ENCODE peak calls at places on chromosomes 11 and 22, in ten cellular contexts. U is H9, P is hippocampal formation, G is nucleus accumbens, X is foreskin fibroblast, A is sciatic nerve, B is iPS-NIHi11, V is NT2/D1, Z is pons, N is progenitor cell of endocrine pancreas. W is an unnamed sample.

GRCh38 chr11:61908730-61909622 is 8.4 kb downstream of the RAB3IL1 start:
- DNase-seq in P (no peak), A (peak; percentile 81), N (no peak), B (peak; percentile 67), V (no peak), G (no peak), Z (peak; percentile 38), X (no peak), U (no peak), W (no peak)

GRCh38 chr11:88266157-88266556 is 71.4 kb downstream of the CTSC start:
- DNase-seq in V (no peak), P (no peak), N (no peak), G (no peak), X (no peak), B (no peak), Z (no peak), A (no peak), U (no peak), W (no peak)

GRCh38 chr11:69443968-69444364 is 37.5 kb upstream of the LINC01488 start:
- DNase-seq in G (no peak), U (no peak), P (no peak), B (no peak), N (no peak), A (no peak), X (peak; percentile 56), Z (no peak), V (no peak), W (no peak)

GRCh38 chr11:116702772-116703360 is 69.9 kb downstream of the BUD13 start:
- DNase-seq in B (no peak), Z (no peak), A (no peak), V (no peak), G (no peak), P (no peak), N (no peak), X (no peak), U (no peak), W (no peak)

GRCh38 chr11:67463680-67464410 is 5.2 kb downstream of the TMEM134 start:
- DNase-seq in X (no peak), V (no peak), N (no peak), B (no peak), U (peak; percentile 63), P (no peak), G (no peak), A (peak; percentile 84), Z (no peak), W (no peak)

GRCh38 chr11:63280920-63281319 is 37.5 kb upstream of the SLC22A25 start:
- DNase-seq in U (no peak), A (no peak), G (no peak), Z (no peak), V (no peak), X (no peak), B (no peak), N (no peak), P (no peak), W (no peak)

GRCh38 chr22:26777402-26777801 is 120.0 kb downstream of the MIAT start:
- DNase-seq in N (no peak), G (no peak), U (peak; percentile 74), X (no peak), P (no peak), B (peak; percentile 26), Z (peak; percentile 19), A (no peak), V (peak; percentile 78), W (no peak)

GRCh38 chr11:47338396-47339241 is 13.9 kb downstream of the MYBPC3 start:
- DNase-seq in A (no peak), X (no peak), B (no peak), Z (no peak), N (no peak), V (no peak), U (no peak), G (no peak), P (no peak), W (no peak)

GRCh38 chr11:33040127-33040861 is 922 bp downstream of the TCP11L1 start:
- DNase-seq in N (no peak), B (no peak), U (no peak), X (no peak), V (no peak), G (no peak), Z (peak; percentile 62), P (no peak), A (no peak), W (peak; percentile 51)

GRCh38 chr22:47793304-47794101 is 1031.1 kb downstream of the TBC1D22A start:
- DNase-seq in P (no peak), G (no peak), Z (no peak), N (no peak), A (no peak), U (no peak), V (no peak), X (no peak), B (no peak), W (no peak)

W was measured in activated naive CD8-positive, alpha-beta T cell treated with anti-CD3 and anti-CD28 coated beads for 36 hours.